ENCODE peak calls at places on chromosomes 4 and X, in six cellular contexts. W is GM12892; G is activated naive CD4-positive, alpha-beta T cell; P is stimulated activated CD8-positive, alpha-beta memory T cell treated with anti-CD3 and anti-CD28 coated beads, Interleukin-12 subunit alpha, Interleukin-12 subunit beta, amount 100 ng/mL, for 4 hours; C is COR-L47; Z is RWPE1. O is an unnamed sample.

GRCh38 chr4:2820216-2820982 is 23.2 kb upstream of the ADD1 start:
- DNase-seq in W (no peak), Z (no peak), C (peak; percentile 10), P (no peak), G (no peak), O (no peak)

GRCh38 chrX:41043950-41044349 is 41.3 kb upstream of the USP9X start:
- DNase-seq in C (no peak), P (no peak), Z (no peak), W (no peak), G (no peak), O (peak; percentile 20)

GRCh38 chr4:67700119-67700873 is 659 bp downstream of the UBA6 start:
- DNase-seq in W (peak; percentile 23), Z (peak; percentile 23), G (no peak), C (no peak), P (no peak), O (peak; percentile 51)

GRCh38 chr4:145177906-145178538 is 2.4 kb downstream of the OTUD4 start:
- DNase-seq in G (no peak), P (no peak), C (no peak), W (no peak), Z (no peak), O (peak; percentile 38)

GRCh38 chr4:109701566-109702399 is 1.5 kb downstream of the CASP6 start:
- DNase-seq in G (no peak), C (no peak), W (peak; percentile 17), P (no peak), Z (no peak), O (no peak)

GRCh38 chr4:33171873-33172550 is 2451.8 kb downstream of the PCDH7 start:
- DNase-seq in P (no peak), Z (no peak), G (no peak), C (peak; percentile 33), W (no peak), O (no peak)

GRCh38 chr4:104938624-104939023 is 208.1 kb upstream of the TET2 start:
- DNase-seq in Z (no peak), G (no peak), W (no peak), C (no peak), P (no peak), O (no peak)

GRCh38 chr4:23728971-23729370 is 160.9 kb downstream of the PPARGC1A start:
- DNase-seq in W (no peak), C (no peak), P (no peak), Z (no peak), G (no peak), O (no peak)

GRCh38 chrX:21865436-21865835 is 9.6 kb downstream of the YY2 start:
- DNase-seq in P (no peak), W (no peak), G (no peak), Z (no peak), C (no peak), O (peak; percentile 29)

GRCh38 chrX:45517090-45517973 is 316.7 kb upstream of the DIPK2B start:
- DNase-seq in P (no peak), W (no peak), G (no peak), Z (peak; percentile 27), C (no peak), O (no peak)

GRCh38 chr4:154124539-154125255 is 335.8 kb upstream of the SFRP2 start:
- DNase-seq in P (no peak), G (no peak), Z (peak; percentile 72), W (no peak), C (no peak), O (peak; percentile 72)

GRCh38 chr4:25484243-25484721 is 107.2 kb downstream of the ANAPC4 start:
- DNase-seq in W (no peak), P (no peak), C (peak; percentile 80), Z (no peak), G (no peak), O (no peak)

GRCh38 chrX:97132654-97133415 is 249.1 kb downstream of the RPA4 start:
- DNase-seq in G (no peak), W (no peak), Z (no peak), P (no peak), C (no peak), O (peak; percentile 18)

GRCh38 chrX:13875572-13875971 is 58.7 kb upstream of the GPM6B start:
- DNase-seq in P (no peak), G (no peak), W (no peak), Z (no peak), C (no peak), O (no peak)

GRCh38 chr4:130257271-130257670 is 1161.3 kb downstream of the C4orf33 start:
- DNase-seq in W (no peak), P (no peak), Z (peak; percentile 76), C (no peak), G (no peak), O (peak; percentile 0)

GRCh38 chrX:133527415-133527814 is 112.1 kb upstream of the GPC4 start:
- DNase-seq in P (no peak), Z (no peak), C (no peak), G (no peak), W (no peak), O (no peak)

GRCh38 chrX:11890843-11891514 is 132.9 kb downstream of the MSL3 start:
- DNase-seq in G (no peak), P (no peak), C (no peak), W (no peak), Z (no peak), O (no peak)

GRCh38 chr4:2448589-2448988 is 20.3 kb upstream of the RNF4 start:
- DNase-seq in C (no peak), Z (no peak), G (no peak), P (no peak), W (no peak), O (no peak)

GRCh38 chrX:147565239-147565638 is 346.5 kb upstream of the FMR1 start:
- DNase-seq in G (no peak), W (no peak), Z (peak; percentile 1), P (no peak), C (no peak), O (peak; percentile 25)

GRCh38 chrX:131322646-131323045 is 33.5 kb upstream of the IGSF1 start:
- DNase-seq in P (no peak), Z (no peak), C (no peak), G (no peak), W (no peak), O (no peak)

GRCh38 chr4:127370495-127371069 is 262.2 kb upstream of the INTU start:
- DNase-seq in Z (no peak), G (no peak), C (no peak), W (no peak), P (no peak), O (no peak)

GRCh38 chr4:37628977-37629609 is 57.1 kb downstream of the RELL1 start:
- DNase-seq in W (no peak), G (no peak), Z (peak; percentile 64), C (no peak), P (no peak), O (peak; percentile 90)

GRCh38 chr4:187141101-187141500 is 417.4 kb upstream of the FAT1 start:
- DNase-seq in W (no peak), Z (no peak), C (no peak), G (no peak), P (no peak), O (no peak)

GRCh38 chrX:121456315-121456714 is 408.9 kb downstream of the GLUD2 start:
- DNase-seq in P (no peak), C (no peak), Z (no peak), G (no peak), W (no peak), O (no peak)

GRCh38 chrX:70454441-70455365 is 10.1 kb downstream of the DLG3 start:
- DNase-seq in G (peak; percentile 19), P (no peak), Z (peak; percentile 89), W (peak; percentile 52), C (peak; percentile 88), O (peak; percentile 64)

GRCh38 chr4:170497105-170497504 is 407.3 kb upstream of the AADAT start:
- DNase-seq in G (no peak), Z (no peak), P (no peak), W (no peak), C (peak; percentile 66), O (peak; percentile 7)

GRCh38 chrX:44675364-44676024 is 132.8 kb upstream of the FUNDC1 start:
- DNase-seq in Z (peak; percentile 85), C (peak; percentile 83), W (no peak), G (no peak), P (no peak), O (peak; percentile 77)

GRCh38 chr4:109559983-109560686 is at the start of gene MCUB:
- DNase-seq in P (peak; percentile 81), C (peak; percentile 90), Z (peak; percentile 89), W (peak; percentile 84), G (peak; percentile 77), O (peak; percentile 90)

GRCh38 chrX:22373766-22374165 is 101.1 kb downstream of the CBLL2 start:
- DNase-seq in G (no peak), P (no peak), C (no peak), Z (no peak), W (no peak), O (no peak)

GRCh38 chr4:53929955-53930798 is 134.2 kb downstream of the CHIC2 start:
- DNase-seq in W (peak; percentile 13), G (peak; percentile 2), C (peak; percentile 82), Z (peak; percentile 82), P (peak; percentile 7), O (peak; percentile 88)

GRCh38 chr4:98374643-98375042 is 113.5 kb downstream of the RAP1GDS1 start:
- DNase-seq in Z (no peak), P (no peak), C (no peak), W (no peak), G (no peak), O (peak; percentile 32)

GRCh38 chr4:99723555-99724450 is 66.2 kb upstream of the C4orf54 start:
- DNase-seq in P (no peak), W (no peak), C (peak; percentile 48), G (no peak), Z (peak; percentile 82), O (peak; percentile 53)

GRCh38 chrX:24113161-24113560 is 36.4 kb upstream of the ZFX start:
- DNase-seq in W (no peak), G (no peak), P (no peak), Z (no peak), C (no peak), O (peak; percentile 81)

GRCh38 chr4:20176881-20177280 is 74.8 kb upstream of the SLIT2 start:
- DNase-seq in C (no peak), P (no peak), G (no peak), Z (no peak), W (no peak), O (no peak)

GRCh38 chrX:643911-644303 is 13.3 kb downstream of the SHOX start:
- DNase-seq in W (no peak), P (no peak), Z (no peak), G (no peak), C (no peak), O (no peak)

GRCh38 chr4:86926428-86927086 is 8.3 kb upstream of the AFF1 start:
- DNase-seq in P (no peak), G (no peak), W (no peak), Z (peak; percentile 60), C (no peak), O (no peak)

GRCh38 chr4:155207534-155208257 is 740 bp upstream of the NPY2R start:
- DNase-seq in C (no peak), Z (no peak), W (no peak), P (no peak), G (no peak), O (no peak)

GRCh38 chr4:106238819-106239420 is 77.1 kb downstream of the TBCK start:
- DNase-seq in W (no peak), G (no peak), C (peak; percentile 1), P (no peak), Z (peak; percentile 36), O (peak; percentile 25)

GRCh38 chr4:181874582-181874981 is 368.6 kb upstream of the TENM3 start:
- DNase-seq in Z (no peak), C (no peak), G (no peak), P (no peak), W (no peak), O (no peak)

GRCh38 chr4:87229979-87230378 is 9.6 kb upstream of the KLHL8 start:
- DNase-seq in C (no peak), Z (no peak), P (no peak), W (no peak), G (no peak), O (no peak)